ENCODE peak calls at places on chromosomes 5 and 9, in five cellular contexts. G is fibroblast of pulmonary artery, Y is posterior cingulate gyrus, D is brain pericyte, C is H54. L is an unnamed sample.

GRCh38 chr5:177477701-177478477 is 4.5 kb upstream of the DBN1 start:
- DNase-seq in G (no peak), Y (no peak), D (no peak), C (no peak), L (no peak)

GRCh38 chr9:89522261-89522978 is 24.5 kb upstream of the SEMA4D start:
- DNase-seq in G (no peak), Y (no peak), D (no peak), C (peak), L (peak)

GRCh38 chr9:14746655-14747054 is 24.1 kb upstream of the CER1 start:
- DNase-seq in G (peak), Y (no peak), D (no peak), C (no peak), L (no peak)

GRCh38 chr5:38518341-38518740 is 38.1 kb downstream of the LIFR start:
- DNase-seq in G (no peak), Y (no peak), D (no peak), C (no peak), L (no peak)

GRCh38 chr9:36147441-36148175 is 11.1 kb downstream of the GLIPR2 start:
- DNase-seq in G (no peak), Y (no peak), D (no peak), C (no peak), L (no peak)

GRCh38 chr5:139037732-139038131 is 160.4 kb downstream of the SIL1 start:
- DNase-seq in G (no peak), Y (no peak), D (no peak), C (no peak), L (no peak)

GRCh38 chr9:32344551-32345182 is 39.8 kb upstream of the ACO1 start:
- DNase-seq in G (peak), Y (no peak), D (no peak), C (no peak), L (no peak)

GRCh38 chr9:129598089-129598596 is 22.8 kb downstream of the C9orf50 start:
- DNase-seq in G (no peak), Y (no peak), D (no peak), C (no peak), L (no peak)

GRCh38 chr9:1978941-1979340 is 36.2 kb upstream of the SMARCA2 start:
- DNase-seq in G (peak), Y (no peak), D (no peak), C (no peak), L (no peak)

GRCh38 chr5:53970510-53970909 is 339.9 kb downstream of the ARL15 start:
- DNase-seq in G (no peak), Y (no peak), D (no peak), C (no peak), L (no peak)

GRCh38 chr5:26009742-26010141 is 1028.6 kb downstream of the CDH9 start:
- DNase-seq in G (no peak), Y (peak), D (no peak), C (no peak), L (no peak)

GRCh38 chr5:10275991-10276390 is 25.9 kb downstream of the CCT5 start:
- DNase-seq in G (no peak), Y (no peak), D (no peak), C (no peak), L (no peak)

GRCh38 chr9:115964710-115965347 is 188.8 kb upstream of the PAPPA start:
- DNase-seq in G (no peak), Y (no peak), D (no peak), C (no peak), L (no peak)

GRCh38 chr5:149471406-149472183 is 79.6 kb downstream of the CSNK1A1 start:
- DNase-seq in G (peak), Y (no peak), D (no peak), C (peak), L (no peak)

GRCh38 chr9:385818-386398 is 171.2 kb downstream of the DOCK8 start:
- DNase-seq in G (peak), Y (peak), D (no peak), C (peak), L (no peak)

GRCh38 chr5:40121236-40121635 is 558.5 kb upstream of the PTGER4 start:
- DNase-seq in G (no peak), Y (no peak), D (no peak), C (no peak), L (no peak)

GRCh38 chr5:137622850-137623249 is 113.0 kb downstream of the KLHL3 start:
- DNase-seq in G (peak), Y (peak), D (no peak), C (no peak), L (no peak)

GRCh38 chr5:7261049-7261448 is 134.9 kb upstream of the ADCY2 start:
- DNase-seq in G (peak), Y (no peak), D (no peak), C (peak), L (no peak)

GRCh38 chr9:79731483-79731882 is 159.7 kb downstream of the TLE4 start:
- DNase-seq in G (peak), Y (no peak), D (no peak), C (no peak), L (no peak)

GRCh38 chr5:62729662-62730061 is 151.0 kb downstream of the LRRC70 start:
- DNase-seq in G (no peak), Y (no peak), D (no peak), C (no peak), L (no peak)

GRCh38 chr5:41793156-41793770 is 77.0 kb downstream of the OXCT1 start:
- DNase-seq in G (peak), Y (no peak), D (peak), C (no peak), L (no peak)

GRCh38 chr5:39905356-39905755 is 480.6 kb upstream of the DAB2 start:
- DNase-seq in G (peak), Y (no peak), D (no peak), C (no peak), L (no peak)

GRCh38 chr5:137646761-137647160 is 89.1 kb downstream of the KLHL3 start:
- DNase-seq in G (no peak), Y (no peak), D (no peak), C (no peak), L (no peak)

GRCh38 chr9:82168585-82168984 is 180.0 kb downstream of the SPATA31D1 start:
- DNase-seq in G (no peak), Y (no peak), D (no peak), C (no peak), L (no peak)

GRCh38 chr5:173010021-173010420 is 26.4 kb downstream of the ATP6V0E1 start:
- DNase-seq in G (no peak), Y (no peak), D (no peak), C (no peak), L (no peak)

GRCh38 chr9:127119319-127119709 is 3.1 kb downstream of the ANGPTL2 start:
- DNase-seq in G (no peak), Y (no peak), D (no peak), C (no peak), L (no peak)

GRCh38 chr5:89417515-89417914 is 534.5 kb upstream of the MEF2C start:
- DNase-seq in G (no peak), Y (no peak), D (no peak), C (no peak), L (no peak)

L was measured in GF-D8.